ENCODE peak calls at places on chromosome 11, in five cellular contexts. B is retina, L is progenitor cell of endocrine pancreas, I is RWPE2, M is DMS153. Q is an unnamed sample.

GRCh38 chr11:76768091-76769047 is 14.8 kb upstream of the TSKU start:
- DNase-seq in B (no peak), L (no peak), I (no peak), M (no peak), Q (no peak)

GRCh38 chr11:299081-299891 is at the start of gene IFITM5:
- DNase-seq in B (no peak), L (no peak), I (peak; percentile 49), M (no peak), Q (peak; percentile 15)

GRCh38 chr11:10076458-10077141 is 217.4 kb downstream of the SBF2 start:
- DNase-seq in B (no peak), L (no peak), I (no peak), M (no peak), Q (peak; percentile 67)

GRCh38 chr11:61888043-61888442 is 3.3 kb downstream of the FADS3 start:
- DNase-seq in B (no peak), L (no peak), I (peak; percentile 94), M (no peak), Q (no peak)

GRCh38 chr11:31045335-31045734 is 324.2 kb downstream of the DCDC1 start:
- DNase-seq in B (no peak), L (no peak), I (no peak), M (no peak), Q (no peak)

GRCh38 chr11:2420502-2421225 is 20.1 kb downstream of the TSSC4 start:
- DNase-seq in B (peak; percentile 94), L (peak; percentile 64), I (no peak), M (peak; percentile 63), Q (peak; percentile 80)

GRCh38 chr11:20022363-20023081 is 137.8 kb downstream of the DBX1 start:
- DNase-seq in B (peak; percentile 64), L (peak; percentile 22), I (no peak), M (peak; percentile 24), Q (peak; percentile 25)

GRCh38 chr11:132734217-132734616 is 798.1 kb downstream of the OPCML start:
- DNase-seq in B (no peak), L (no peak), I (no peak), M (no peak), Q (no peak)

GRCh38 chr11:124749920-124750319 is 2.1 kb downstream of the VSIG2 start:
- DNase-seq in B (no peak), L (no peak), I (no peak), M (no peak), Q (no peak)

GRCh38 chr11:68569357-68569756 is 108.8 kb downstream of the PPP6R3 start:
- DNase-seq in B (no peak), L (no peak), I (no peak), M (no peak), Q (no peak)